ENCODE peak calls at places on chromosomes 12 and 14, in seven cellular contexts. B is glutamatergic neuron; P is T-helper 9 cell; S is mesothelial cell of epicardium; W is psoas muscle; A is mesenchymal stem cell; Z is stimulated activated CD4-positive, alpha-beta T cell treated with anti-CD3 and anti-CD28 coated beads, Interleukin-15, amount 100 ng/mL, for 24 hours. D is an unnamed sample.
A peak's percentile ranks its signal among the peaks of the same experiment; 100 is the strongest.

GRCh38 chr12:88419794-88420193 is 160.5 kb downstream of the KITLG start:
- DNase-seq in B (no peak), P (no peak), S (no peak), W (no peak), A (no peak), Z (no peak), D (no peak)

GRCh38 chr14:94867931-94868597 is 98.2 kb upstream of the GSC start:
- DNase-seq in B (no peak), P (no peak), S (no peak), W (no peak), A (no peak), Z (no peak), D (no peak)

GRCh38 chr14:21894003-21894897 is 220.6 kb upstream of the OR4E1 start:
- DNase-seq in B (peak; percentile 61), P (peak; percentile 32), S (no peak), W (no peak), A (no peak), Z (peak; percentile 67), D (no peak)

GRCh38 chr12:80954857-80955520 is 17.3 kb upstream of the LIN7A start:
- DNase-seq in B (no peak), P (no peak), S (no peak), W (no peak), A (no peak), Z (no peak), D (no peak)

GRCh38 chr14:79056879-79057278 is 886.7 kb downstream of the NRXN3 start:
- DNase-seq in B (no peak), P (no peak), S (no peak), W (no peak), A (peak; percentile 93), Z (no peak), D (no peak)

GRCh38 chr12:75672212-75672611 is 160.8 kb upstream of the KRR1 start:
- DNase-seq in B (peak; percentile 17), P (no peak), S (no peak), W (no peak), A (peak; percentile 5), Z (no peak), D (no peak)

GRCh38 chr14:105978618-105979295 is 452.4 kb downstream of the TMEM121 start:
- DNase-seq in B (no peak), P (no peak), S (no peak), W (no peak), A (no peak), Z (no peak), D (no peak)

GRCh38 chr14:61573748-61574513 is 121.4 kb upstream of the HIF1A start:
- DNase-seq in B (no peak), P (no peak), S (no peak), W (no peak), A (peak; percentile 60), Z (peak; percentile 42), D (no peak)

GRCh38 chr14:54564799-54565235 is 2.1 kb upstream of the SAMD4A start:
- DNase-seq in B (no peak), P (no peak), S (no peak), W (no peak), A (peak; percentile 88), Z (no peak), D (no peak)

GRCh38 chr12:81610955-81611889 is 147.9 kb downstream of the PPFIA2 start:
- DNase-seq in B (no peak), P (no peak), S (no peak), W (no peak), A (no peak), Z (no peak), D (no peak)

GRCh38 chr12:68559246-68559645 is 51.5 kb upstream of the RAP1B start:
- DNase-seq in B (no peak), P (no peak), S (no peak), W (no peak), A (no peak), Z (no peak), D (no peak)

GRCh38 chr12:2282321-2282720 is 229.5 kb downstream of the CACNA1C start:
- DNase-seq in B (no peak), P (no peak), S (no peak), W (no peak), A (no peak), Z (no peak), D (no peak)

GRCh38 chr12:29610473-29611174 is 113.1 kb upstream of the OVCH1 start:
- DNase-seq in B (no peak), P (no peak), S (no peak), W (no peak), A (no peak), Z (no peak), D (no peak)

GRCh38 chr14:81716953-81717352 is 183.3 kb upstream of the SEL1L start:
- DNase-seq in B (no peak), P (no peak), S (no peak), W (no peak), A (no peak), Z (no peak), D (no peak)

GRCh38 chr14:103085106-103086091 is 1.4 kb downstream of the LBHD2 start:
- DNase-seq in B (no peak), P (no peak), S (no peak), W (no peak), A (no peak), Z (no peak), D (peak; percentile 34)

GRCh38 chr12:6697584-6698351 is 2.8 kb downstream of the PIANP start:
- DNase-seq in B (peak; percentile 41), P (no peak), S (no peak), W (no peak), A (peak; percentile 80), Z (peak; percentile 29), D (no peak)

GRCh38 chr12:112496493-112496892 is 77.7 kb downstream of the PTPN11 start:
- DNase-seq in B (no peak), P (no peak), S (no peak), W (no peak), A (no peak), Z (peak; percentile 27), D (no peak)

GRCh38 chr12:129074379-129074778 is 221.1 kb downstream of the GLT1D1 start:
- DNase-seq in B (no peak), P (no peak), S (no peak), W (no peak), A (no peak), Z (no peak), D (no peak)

GRCh38 chr14:39050389-39050788 is 52.6 kb downstream of the SEC23A start:
- DNase-seq in B (no peak), P (no peak), S (no peak), W (no peak), A (peak; percentile 89), Z (no peak), D (no peak)

GRCh38 chr12:78917513-78917912 is 52.9 kb downstream of the SYT1 start:
- DNase-seq in B (no peak), P (no peak), S (no peak), W (no peak), A (no peak), Z (no peak), D (no peak)

GRCh38 chr14:69484444-69485113 is at the start of gene PLEKHD1:
- DNase-seq in B (peak; percentile 37), P (no peak), S (no peak), W (peak; percentile 35), A (no peak), Z (peak; percentile 26), D (peak; percentile 36)

GRCh38 chr14:91744068-91744480 is 12.2 kb upstream of the CATSPERB start:
- DNase-seq in B (no peak), P (no peak), S (no peak), W (no peak), A (no peak), Z (no peak), D (no peak)

GRCh38 chr12:125092872-125093680 is 27.8 kb downstream of the AACS start:
- DNase-seq in B (peak; percentile 40), P (no peak), S (no peak), W (peak; percentile 35), A (no peak), Z (no peak), D (peak; percentile 67)

GRCh38 chr12:52824741-52825410 is 9.2 kb downstream of the KRT79 start:
- DNase-seq in B (no peak), P (no peak), S (no peak), W (no peak), A (no peak), Z (no peak), D (no peak)

GRCh38 chr14:21233457-21234076 is 35.7 kb downstream of the HNRNPC start:
- DNase-seq in B (peak; percentile 37), P (no peak), S (no peak), W (no peak), A (peak; percentile 29), Z (no peak), D (no peak)

GRCh38 chr12:95300286-95300685 is 82.7 kb downstream of the VEZT start:
- DNase-seq in B (peak; percentile 70), P (no peak), S (no peak), W (no peak), A (no peak), Z (no peak), D (no peak)

GRCh38 chr12:19220861-19221466 is 91.4 kb downstream of the PLEKHA5 start:
- DNase-seq in B (no peak), P (no peak), S (no peak), W (no peak), A (no peak), Z (no peak), D (no peak)

GRCh38 chr12:3759878-3760277 is 7.0 kb upstream of the CRACR2A start:
- DNase-seq in B (no peak), P (no peak), S (no peak), W (no peak), A (no peak), Z (no peak), D (no peak)

GRCh38 chr14:53882684-53883083 is 73.9 kb downstream of the BMP4 start:
- DNase-seq in B (no peak), P (no peak), S (no peak), W (no peak), A (peak; percentile 63), Z (no peak), D (no peak)

GRCh38 chr14:61514006-61514830 is 181.1 kb upstream of the HIF1A start:
- DNase-seq in B (no peak), P (no peak), S (no peak), W (no peak), A (no peak), Z (no peak), D (no peak)

D was measured in Right ventricle myocardium superior.